ENCODE peak calls at places on chromosomes 6 and 20, in five cellular contexts. One of them, this sample, is unnamed.

GRCh38 chr6:87697581-87698552 is 4.2 kb downstream of the AKIRIN2 start:
- DNase-seq in CD4-positive, alpha-beta T cell: no peak
- DNase-seq in coronary artery: no peak
- DNase-seq in thoracic aorta: no peak
- DNase-seq in upper lobe of right lung: no peak
- DNase-seq in this sample: peak; percentile 67

GRCh38 chr6:37506479-37506878 is 6.8 kb upstream of the CCDC167 start:
- DNase-seq in CD4-positive, alpha-beta T cell: no peak
- DNase-seq in upper lobe of right lung: no peak
- DNase-seq in coronary artery: no peak
- DNase-seq in thoracic aorta: no peak
- DNase-seq in this sample: no peak

GRCh38 chr20:18032977-18033892 is 24.5 kb downstream of the OVOL2 start:
- DNase-seq in coronary artery: no peak
- DNase-seq in CD4-positive, alpha-beta T cell: no peak
- DNase-seq in thoracic aorta: no peak
- DNase-seq in upper lobe of right lung: no peak
- DNase-seq in this sample: no peak

GRCh38 chr20:8879669-8880068 is 189.2 kb upstream of the PLCB4 start:
- DNase-seq in CD4-positive, alpha-beta T cell: no peak
- DNase-seq in upper lobe of right lung: no peak
- DNase-seq in thoracic aorta: no peak
- DNase-seq in coronary artery: no peak
- DNase-seq in this sample: no peak

GRCh38 chr6:109891924-109892323 is 86.2 kb upstream of the GPR6 start:
- DNase-seq in upper lobe of right lung: no peak
- DNase-seq in coronary artery: no peak
- DNase-seq in CD4-positive, alpha-beta T cell: no peak
- DNase-seq in thoracic aorta: no peak
- DNase-seq in this sample: no peak

GRCh38 chr6:18733921-18734550 is 346.9 kb downstream of the RNF144B start:
- DNase-seq in thoracic aorta: no peak
- DNase-seq in coronary artery: no peak
- DNase-seq in upper lobe of right lung: no peak
- DNase-seq in CD4-positive, alpha-beta T cell: no peak
- DNase-seq in this sample: no peak

GRCh38 chr6:155693573-155694428 is 238.2 kb upstream of the NOX3 start:
- DNase-seq in coronary artery: no peak
- DNase-seq in CD4-positive, alpha-beta T cell: no peak
- DNase-seq in thoracic aorta: no peak
- DNase-seq in upper lobe of right lung: no peak
- DNase-seq in this sample: no peak

GRCh38 chr6:131139599-131139998 is 4.3 kb downstream of the AKAP7 start:
- DNase-seq in thoracic aorta: no peak
- DNase-seq in CD4-positive, alpha-beta T cell: no peak
- DNase-seq in coronary artery: no peak
- DNase-seq in upper lobe of right lung: no peak
- DNase-seq in this sample: no peak

GRCh38 chr20:37897008-37897548 is 5.8 kb upstream of the VSTM2L start:
- DNase-seq in upper lobe of right lung: no peak
- DNase-seq in coronary artery: no peak
- DNase-seq in thoracic aorta: no peak
- DNase-seq in CD4-positive, alpha-beta T cell: no peak
- DNase-seq in this sample: no peak

GRCh38 chr6:68726992-68727391 is 91.9 kb downstream of the ADGRB3 start:
- DNase-seq in thoracic aorta: no peak
- DNase-seq in CD4-positive, alpha-beta T cell: no peak
- DNase-seq in coronary artery: no peak
- DNase-seq in upper lobe of right lung: no peak
- DNase-seq in this sample: no peak

GRCh38 chr20:38723069-38723981 is 961 bp upstream of the SLC32A1 start:
- DNase-seq in CD4-positive, alpha-beta T cell: no peak
- DNase-seq in upper lobe of right lung: no peak
- DNase-seq in thoracic aorta: no peak
- DNase-seq in coronary artery: no peak
- DNase-seq in this sample: no peak

GRCh38 chr6:106290032-106290431 is 35.5 kb downstream of the ATG5 start:
- DNase-seq in thoracic aorta: no peak
- DNase-seq in CD4-positive, alpha-beta T cell: no peak
- DNase-seq in upper lobe of right lung: no peak
- DNase-seq in coronary artery: no peak
- DNase-seq in this sample: no peak

GRCh38 chr6:41021832-41022231 is 17.2 kb downstream of the UNC5CL start:
- DNase-seq in coronary artery: no peak
- DNase-seq in CD4-positive, alpha-beta T cell: no peak
- DNase-seq in upper lobe of right lung: no peak
- DNase-seq in thoracic aorta: no peak
- DNase-seq in this sample: no peak

GRCh38 chr20:44967207-44967807 is 995 bp downstream of the STK4 start:
- DNase-seq in CD4-positive, alpha-beta T cell: no peak
- DNase-seq in upper lobe of right lung: no peak
- DNase-seq in thoracic aorta: no peak
- DNase-seq in coronary artery: no peak
- DNase-seq in this sample: no peak

GRCh38 chr6:40393641-40394040 is 193.5 kb downstream of the LRFN2 start:
- DNase-seq in thoracic aorta: no peak
- DNase-seq in CD4-positive, alpha-beta T cell: no peak
- DNase-seq in upper lobe of right lung: no peak
- DNase-seq in coronary artery: no peak
- DNase-seq in this sample: no peak

GRCh38 chr20:34834459-34834893 is 9.0 kb upstream of the NCOA6 start:
- DNase-seq in upper lobe of right lung: no peak
- DNase-seq in CD4-positive, alpha-beta T cell: no peak
- DNase-seq in coronary artery: no peak
- DNase-seq in thoracic aorta: no peak
- DNase-seq in this sample: no peak

GRCh38 chr20:2946988-2947961 is 74.0 kb downstream of the PTPRA start:
- DNase-seq in thoracic aorta: no peak
- DNase-seq in coronary artery: no peak
- DNase-seq in upper lobe of right lung: no peak
- DNase-seq in CD4-positive, alpha-beta T cell: no peak
- DNase-seq in this sample: peak; percentile 76

GRCh38 chr6:15504581-15505350 is 158.1 kb downstream of the DTNBP1 start:
- DNase-seq in CD4-positive, alpha-beta T cell: no peak
- DNase-seq in coronary artery: no peak
- DNase-seq in thoracic aorta: no peak
- DNase-seq in upper lobe of right lung: peak; percentile 70
- DNase-seq in this sample: peak; percentile 94

GRCh38 chr20:56504373-56505005 is 20.1 kb upstream of the FAM209A start:
- DNase-seq in thoracic aorta: no peak
- DNase-seq in upper lobe of right lung: no peak
- DNase-seq in coronary artery: no peak
- DNase-seq in CD4-positive, alpha-beta T cell: no peak
- DNase-seq in this sample: no peak

GRCh38 chr20:13270211-13270610 is 49.1 kb downstream of the ISM1 start:
- DNase-seq in upper lobe of right lung: no peak
- DNase-seq in CD4-positive, alpha-beta T cell: no peak
- DNase-seq in thoracic aorta: no peak
- DNase-seq in coronary artery: no peak
- DNase-seq in this sample: no peak

GRCh38 chr6:138970856-138971425 is 17.1 kb downstream of the REPS1 start:
- DNase-seq in upper lobe of right lung: no peak
- DNase-seq in CD4-positive, alpha-beta T cell: no peak
- DNase-seq in coronary artery: no peak
- DNase-seq in thoracic aorta: peak; percentile 15
- DNase-seq in this sample: peak; percentile 95

GRCh38 chr6:140586426-140587061 is 1212.1 kb upstream of the CITED2 start:
- DNase-seq in thoracic aorta: no peak
- DNase-seq in CD4-positive, alpha-beta T cell: no peak
- DNase-seq in coronary artery: no peak
- DNase-seq in upper lobe of right lung: no peak
- DNase-seq in this sample: no peak

GRCh38 chr6:148501178-148501590 is 158.5 kb downstream of the SASH1 start:
- DNase-seq in upper lobe of right lung: no peak
- DNase-seq in coronary artery: peak; percentile 89
- DNase-seq in CD4-positive, alpha-beta T cell: no peak
- DNase-seq in thoracic aorta: peak; percentile 41
- DNase-seq in this sample: peak; percentile 90

GRCh38 chr20:58891686-58892125 is 39.2 kb downstream of the GNAS start:
- DNase-seq in thoracic aorta: no peak
- DNase-seq in coronary artery: no peak
- DNase-seq in upper lobe of right lung: peak; percentile 72
- DNase-seq in CD4-positive, alpha-beta T cell: peak; percentile 20
- DNase-seq in this sample: no peak

GRCh38 chr6:109925060-109925459 is 53.1 kb upstream of the GPR6 start:
- DNase-seq in coronary artery: no peak
- DNase-seq in thoracic aorta: no peak
- DNase-seq in CD4-positive, alpha-beta T cell: no peak
- DNase-seq in upper lobe of right lung: no peak
- DNase-seq in this sample: no peak

GRCh38 chr20:62314711-62315302 is 12.0 kb downstream of the ADRM1 start:
- DNase-seq in CD4-positive, alpha-beta T cell: no peak
- DNase-seq in upper lobe of right lung: no peak
- DNase-seq in thoracic aorta: no peak
- DNase-seq in coronary artery: no peak
- DNase-seq in this sample: no peak

GRCh38 chr6:27687154-27688013 is 214.5 kb upstream of the ZNF184 start:
- DNase-seq in thoracic aorta: no peak
- DNase-seq in upper lobe of right lung: peak; percentile 83
- DNase-seq in coronary artery: peak; percentile 78
- DNase-seq in CD4-positive, alpha-beta T cell: peak; percentile 61
- DNase-seq in this sample: peak; percentile 83

GRCh38 chr6:125639621-125640020 is 109.8 kb upstream of the HEY2 start:
- DNase-seq in CD4-positive, alpha-beta T cell: no peak
- DNase-seq in thoracic aorta: no peak
- DNase-seq in upper lobe of right lung: no peak
- DNase-seq in coronary artery: no peak
- DNase-seq in this sample: no peak

GRCh38 chr6:37693546-37694250 is 4.0 kb downstream of the MDGA1 start:
- DNase-seq in upper lobe of right lung: no peak
- DNase-seq in coronary artery: no peak
- DNase-seq in thoracic aorta: no peak
- DNase-seq in CD4-positive, alpha-beta T cell: no peak
- DNase-seq in this sample: no peak

GRCh38 chr6:53761036-53761435 is 33.8 kb upstream of the LRRC1 start:
- DNase-seq in upper lobe of right lung: no peak
- DNase-seq in thoracic aorta: no peak
- DNase-seq in coronary artery: no peak
- DNase-seq in CD4-positive, alpha-beta T cell: no peak
- DNase-seq in this sample: no peak

GRCh38 chr20:34774431-34774830 is 51.0 kb downstream of the NCOA6 start:
- DNase-seq in coronary artery: no peak
- DNase-seq in CD4-positive, alpha-beta T cell: no peak
- DNase-seq in upper lobe of right lung: no peak
- DNase-seq in thoracic aorta: no peak
- DNase-seq in this sample: no peak

GRCh38 chr20:35001596-35002362 is 46.1 kb downstream of the MYH7B start:
- DNase-seq in upper lobe of right lung: no peak
- DNase-seq in thoracic aorta: no peak
- DNase-seq in CD4-positive, alpha-beta T cell: no peak
- DNase-seq in coronary artery: no peak
- DNase-seq in this sample: no peak

GRCh38 chr6:157020398-157021266 is 243.5 kb downstream of the ARID1B start:
- DNase-seq in CD4-positive, alpha-beta T cell: peak; percentile 48
- DNase-seq in coronary artery: no peak
- DNase-seq in thoracic aorta: peak; percentile 10
- DNase-seq in upper lobe of right lung: peak; percentile 79
- DNase-seq in this sample: peak; percentile 47

GRCh38 chr6:3644613-3645012 is 106.9 kb downstream of the PXDC1 start:
- DNase-seq in upper lobe of right lung: no peak
- DNase-seq in coronary artery: peak; percentile 31
- DNase-seq in thoracic aorta: no peak
- DNase-seq in CD4-positive, alpha-beta T cell: no peak
- DNase-seq in this sample: no peak

GRCh38 chr20:3613821-3614440 is 49.3 kb downstream of the GFRA4 start:
- DNase-seq in thoracic aorta: no peak
- DNase-seq in coronary artery: no peak
- DNase-seq in upper lobe of right lung: no peak
- DNase-seq in CD4-positive, alpha-beta T cell: no peak
- DNase-seq in this sample: peak; percentile 14

GRCh38 chr20:16573011-16573965 is at the start of gene KIF16B:
- DNase-seq in thoracic aorta: peak; percentile 65
- DNase-seq in CD4-positive, alpha-beta T cell: peak; percentile 70
- DNase-seq in coronary artery: peak; percentile 95
- DNase-seq in upper lobe of right lung: peak; percentile 96
- DNase-seq in this sample: peak; percentile 79
- TF ChIP-seq CTCF in thoracic aorta: peak; percentile 14
- TF ChIP-seq CTCF in CD4-positive, alpha-beta T cell: no peak
- TF ChIP-seq CTCF in coronary artery: no peak
- TF ChIP-seq CTCF in upper lobe of right lung: peak; percentile 10
- TF ChIP-seq CTCF in this sample: no peak

GRCh38 chr6:141634269-141634668 is 498.5 kb upstream of the GJE1 start:
- DNase-seq in upper lobe of right lung: no peak
- DNase-seq in coronary artery: no peak
- DNase-seq in CD4-positive, alpha-beta T cell: no peak
- DNase-seq in thoracic aorta: no peak
- DNase-seq in this sample: no peak
- H3K27ac ChIP-seq in upper lobe of right lung: no peak overlapping the region
- H3K27ac ChIP-seq in coronary artery: no peak overlapping the region
- H3K27ac ChIP-seq in CD4-positive, alpha-beta T cell: no peak overlapping the region
- H3K27ac ChIP-seq in thoracic aorta: no peak overlapping the region
- H3K27ac ChIP-seq in this sample: no peak overlapping the region

DNA sequence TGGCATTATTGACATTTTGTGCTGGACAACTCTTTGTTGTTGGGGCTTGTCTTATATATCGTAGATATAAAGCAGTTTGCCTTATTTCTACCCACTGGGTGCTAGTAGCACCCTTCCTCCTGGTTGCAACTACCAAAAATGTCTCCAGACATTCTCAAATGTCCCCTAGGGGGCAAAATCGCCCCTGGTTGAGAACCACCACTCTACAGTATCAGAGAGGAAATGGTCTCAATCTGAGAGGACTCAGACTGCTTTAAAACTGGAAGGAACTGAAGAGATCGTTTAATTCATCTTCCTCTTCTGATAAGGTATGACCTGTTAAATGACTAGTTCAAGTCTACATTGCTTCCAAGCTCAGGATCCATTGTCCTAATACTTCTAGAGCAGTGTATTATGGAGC is 14.9 kb downstream of the SH3BGRL2 start:
- DNase-seq in CD4-positive, alpha-beta T cell: peak; percentile 12
- DNase-seq in coronary artery: no peak
- DNase-seq in upper lobe of right lung: no peak
- DNase-seq in thoracic aorta: no peak
- DNase-seq in this sample: no peak
- TF ChIP-seq CTCF in CD4-positive, alpha-beta T cell: peak; percentile 52
- TF ChIP-seq CTCF in coronary artery: no peak
- TF ChIP-seq CTCF in upper lobe of right lung: no peak
- TF ChIP-seq CTCF in thoracic aorta: no peak
- TF ChIP-seq CTCF in this sample: peak; percentile 25

DNA sequence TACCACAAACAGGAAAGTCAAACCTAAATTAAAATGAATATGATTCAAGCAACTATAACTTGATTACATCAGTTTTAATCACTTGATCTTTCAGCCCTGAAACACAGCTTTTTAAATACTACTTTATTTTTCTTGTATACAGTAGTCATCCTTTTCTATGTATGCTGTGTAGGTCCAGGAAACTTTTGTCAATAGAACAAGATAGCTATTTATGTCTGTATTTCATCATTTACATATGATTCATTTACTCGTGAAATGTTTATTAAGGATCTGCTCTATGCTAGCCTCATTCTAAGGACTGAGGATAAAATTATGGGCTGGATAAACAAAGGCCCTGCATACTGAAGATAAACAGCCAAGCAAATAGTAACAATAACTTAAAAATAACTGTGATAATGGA is 930.2 kb downstream of the TFAP2A start:
- DNase-seq in upper lobe of right lung: no peak
- DNase-seq in coronary artery: no peak
- DNase-seq in thoracic aorta: no peak
- DNase-seq in CD4-positive, alpha-beta T cell: no peak
- DNase-seq in this sample: no peak
- H3K27ac ChIP-seq in upper lobe of right lung: no peak overlapping the region
- H3K27ac ChIP-seq in coronary artery: no peak overlapping the region
- H3K27ac ChIP-seq in thoracic aorta: no peak overlapping the region
- H3K27ac ChIP-seq in CD4-positive, alpha-beta T cell: no peak overlapping the region
- H3K27ac ChIP-seq in this sample: no peak overlapping the region

GRCh38 chr6:30766461-30767157 is 22.3 kb upstream of the IER3 start:
- DNase-seq in upper lobe of right lung: no peak
- DNase-seq in thoracic aorta: no peak
- DNase-seq in CD4-positive, alpha-beta T cell: no peak
- DNase-seq in coronary artery: no peak
- DNase-seq in this sample: no peak
- TF ChIP-seq CTCF in upper lobe of right lung: no peak
- TF ChIP-seq CTCF in thoracic aorta: no peak
- TF ChIP-seq CTCF in CD4-positive, alpha-beta T cell: no peak
- TF ChIP-seq CTCF in coronary artery: no peak
- TF ChIP-seq CTCF in this sample: no peak